ENCODE peak calls at places on chromosomes 1 and 21, in ten cellular contexts. One of them, this sample, is unnamed.

GRCh38 chr1:196361112-196361714 is 247.0 kb downstream of the KCNT2 start:
- DNase-seq in A673: no peak
- DNase-seq in B cell: no peak
- DNase-seq in IMR-90: peak; percentile 18
- DNase-seq in neural crest cell: no peak
- DNase-seq in GM10248: no peak
- DNase-seq in left ventricle myocardium inferior: no peak
- DNase-seq in CD14-positive monocyte: no peak
- DNase-seq in AG10803: peak; percentile 4
- DNase-seq in fibroblast of mammary gland: peak; percentile 58
- DNase-seq in this sample: no peak

GRCh38 chr1:152917794-152918193 is 9.4 kb downstream of the IVL start:
- DNase-seq in neural crest cell: no peak
- DNase-seq in left ventricle myocardium inferior: no peak
- DNase-seq in GM10248: no peak
- DNase-seq in B cell: no peak
- DNase-seq in AG10803: no peak
- DNase-seq in A673: peak; percentile 29
- DNase-seq in CD14-positive monocyte: no peak
- DNase-seq in fibroblast of mammary gland: peak; percentile 7
- DNase-seq in IMR-90: peak; percentile 1
- DNase-seq in this sample: peak; percentile 44

GRCh38 chr1:2027961-2028583 is 8.9 kb downstream of the GABRD start:
- DNase-seq in left ventricle myocardium inferior: no peak
- DNase-seq in IMR-90: no peak
- DNase-seq in fibroblast of mammary gland: no peak
- DNase-seq in A673: no peak
- DNase-seq in neural crest cell: no peak
- DNase-seq in GM10248: no peak
- DNase-seq in B cell: peak; percentile 39
- DNase-seq in AG10803: no peak
- DNase-seq in CD14-positive monocyte: no peak
- DNase-seq in this sample: no peak

GRCh38 chr1:65512383-65512782 is 91.9 kb downstream of the LEPR start:
- DNase-seq in GM10248: no peak
- DNase-seq in fibroblast of mammary gland: peak; percentile 26
- DNase-seq in B cell: no peak
- DNase-seq in IMR-90: no peak
- DNase-seq in A673: no peak
- DNase-seq in CD14-positive monocyte: no peak
- DNase-seq in neural crest cell: no peak
- DNase-seq in AG10803: no peak
- DNase-seq in left ventricle myocardium inferior: no peak
- DNase-seq in this sample: no peak

GRCh38 chr1:30700528-30701265 is 22.7 kb downstream of the MATN1 start:
- DNase-seq in CD14-positive monocyte: no peak
- DNase-seq in fibroblast of mammary gland: peak; percentile 89
- DNase-seq in IMR-90: peak; percentile 76
- DNase-seq in GM10248: no peak
- DNase-seq in AG10803: peak; percentile 83
- DNase-seq in neural crest cell: no peak
- DNase-seq in left ventricle myocardium inferior: peak; percentile 18
- DNase-seq in B cell: no peak
- DNase-seq in A673: peak; percentile 60
- DNase-seq in this sample: no peak

GRCh38 chr1:109668123-109668800 is 405 bp downstream of the GSTM2 start:
- DNase-seq in IMR-90: peak; percentile 0
- DNase-seq in left ventricle myocardium inferior: no peak
- DNase-seq in A673: peak; percentile 2
- DNase-seq in fibroblast of mammary gland: no peak
- DNase-seq in neural crest cell: no peak
- DNase-seq in B cell: no peak
- DNase-seq in GM10248: peak; percentile 41
- DNase-seq in CD14-positive monocyte: no peak
- DNase-seq in AG10803: no peak
- DNase-seq in this sample: no peak

GRCh38 chr1:212291505-212292134 is 6.4 kb downstream of the PPP2R5A start:
- DNase-seq in A673: peak; percentile 78
- DNase-seq in left ventricle myocardium inferior: no peak
- DNase-seq in GM10248: peak; percentile 37
- DNase-seq in AG10803: peak; percentile 40
- DNase-seq in IMR-90: peak; percentile 44
- DNase-seq in CD14-positive monocyte: no peak
- DNase-seq in neural crest cell: no peak
- DNase-seq in fibroblast of mammary gland: peak; percentile 64
- DNase-seq in B cell: peak; percentile 66
- DNase-seq in this sample: peak; percentile 13

GRCh38 chr21:28899744-28900143 is 92.9 kb downstream of the LTN1 start:
- DNase-seq in IMR-90: peak; percentile 78
- DNase-seq in A673: no peak
- DNase-seq in neural crest cell: no peak
- DNase-seq in GM10248: no peak
- DNase-seq in left ventricle myocardium inferior: no peak
- DNase-seq in AG10803: peak; percentile 71
- DNase-seq in CD14-positive monocyte: no peak
- DNase-seq in fibroblast of mammary gland: peak; percentile 82
- DNase-seq in B cell: no peak
- DNase-seq in this sample: no peak

GRCh38 chr1:184624051-184624450 is 130.6 kb downstream of the EDEM3 start:
- DNase-seq in neural crest cell: no peak
- DNase-seq in A673: peak; percentile 21
- DNase-seq in CD14-positive monocyte: no peak
- DNase-seq in GM10248: no peak
- DNase-seq in left ventricle myocardium inferior: no peak
- DNase-seq in B cell: no peak
- DNase-seq in AG10803: peak; percentile 31
- DNase-seq in fibroblast of mammary gland: no peak
- DNase-seq in IMR-90: no peak
- DNase-seq in this sample: no peak

GRCh38 chr1:19407494-19408096 is 77.7 kb downstream of the CAPZB start:
- DNase-seq in IMR-90: no peak
- DNase-seq in left ventricle myocardium inferior: no peak
- DNase-seq in GM10248: no peak
- DNase-seq in CD14-positive monocyte: no peak
- DNase-seq in neural crest cell: no peak
- DNase-seq in B cell: no peak
- DNase-seq in AG10803: no peak
- DNase-seq in A673: no peak
- DNase-seq in fibroblast of mammary gland: no peak
- DNase-seq in this sample: no peak

GRCh38 chr1:209883341-209883971 is 54.6 kb upstream of the SYT14 start:
- DNase-seq in fibroblast of mammary gland: peak; percentile 79
- DNase-seq in left ventricle myocardium inferior: no peak
- DNase-seq in neural crest cell: no peak
- DNase-seq in A673: peak; percentile 59
- DNase-seq in CD14-positive monocyte: no peak
- DNase-seq in AG10803: peak; percentile 88
- DNase-seq in B cell: no peak
- DNase-seq in IMR-90: peak; percentile 89
- DNase-seq in GM10248: no peak
- DNase-seq in this sample: no peak

GRCh38 chr1:165925498-165926079 is 98.2 kb downstream of the UCK2 start:
- DNase-seq in IMR-90: no peak
- DNase-seq in GM10248: no peak
- DNase-seq in A673: no peak
- DNase-seq in left ventricle myocardium inferior: no peak
- DNase-seq in CD14-positive monocyte: no peak
- DNase-seq in B cell: no peak
- DNase-seq in neural crest cell: no peak
- DNase-seq in AG10803: no peak
- DNase-seq in fibroblast of mammary gland: no peak
- DNase-seq in this sample: no peak

GRCh38 chr1:241101622-241102021 is 255.4 kb downstream of the RGS7 start:
- DNase-seq in neural crest cell: no peak
- DNase-seq in AG10803: no peak
- DNase-seq in fibroblast of mammary gland: peak; percentile 27
- DNase-seq in GM10248: no peak
- DNase-seq in A673: no peak
- DNase-seq in B cell: no peak
- DNase-seq in CD14-positive monocyte: no peak
- DNase-seq in left ventricle myocardium inferior: no peak
- DNase-seq in IMR-90: no peak
- DNase-seq in this sample: no peak

GRCh38 chr1:82225407-82226197 is 424.9 kb downstream of the ADGRL2 start:
- DNase-seq in AG10803: peak; percentile 5
- DNase-seq in fibroblast of mammary gland: peak; percentile 75
- DNase-seq in neural crest cell: no peak
- DNase-seq in IMR-90: no peak
- DNase-seq in left ventricle myocardium inferior: no peak
- DNase-seq in GM10248: no peak
- DNase-seq in A673: peak; percentile 79
- DNase-seq in CD14-positive monocyte: peak; percentile 47
- DNase-seq in B cell: no peak
- DNase-seq in this sample: no peak

GRCh38 chr21:41764558-41765392 is 2.1 kb downstream of the RIPK4 start:
- DNase-seq in B cell: no peak
- DNase-seq in A673: no peak
- DNase-seq in AG10803: no peak
- DNase-seq in CD14-positive monocyte: no peak
- DNase-seq in GM10248: no peak
- DNase-seq in IMR-90: no peak
- DNase-seq in fibroblast of mammary gland: no peak
- DNase-seq in neural crest cell: no peak
- DNase-seq in left ventricle myocardium inferior: no peak
- DNase-seq in this sample: no peak

GRCh38 chr1:197838836-197839235 is 63.6 kb upstream of the DENND1B start:
- DNase-seq in IMR-90: peak; percentile 90
- DNase-seq in CD14-positive monocyte: no peak
- DNase-seq in GM10248: no peak
- DNase-seq in B cell: no peak
- DNase-seq in AG10803: peak; percentile 74
- DNase-seq in neural crest cell: no peak
- DNase-seq in fibroblast of mammary gland: peak; percentile 90
- DNase-seq in left ventricle myocardium inferior: no peak
- DNase-seq in A673: no peak
- DNase-seq in this sample: no peak

GRCh38 chr1:116856312-116856711 is 53.4 kb upstream of the PTGFRN start:
- DNase-seq in left ventricle myocardium inferior: no peak
- DNase-seq in B cell: no peak
- DNase-seq in fibroblast of mammary gland: no peak
- DNase-seq in A673: no peak
- DNase-seq in GM10248: no peak
- DNase-seq in AG10803: no peak
- DNase-seq in neural crest cell: no peak
- DNase-seq in CD14-positive monocyte: no peak
- DNase-seq in IMR-90: no peak
- DNase-seq in this sample: no peak

GRCh38 chr1:20483833-20484525 is 2.0 kb downstream of the CAMK2N1 start:
- DNase-seq in AG10803: no peak
- DNase-seq in left ventricle myocardium inferior: no peak
- DNase-seq in fibroblast of mammary gland: no peak
- DNase-seq in GM10248: no peak
- DNase-seq in A673: peak; percentile 7
- DNase-seq in CD14-positive monocyte: no peak
- DNase-seq in neural crest cell: peak; percentile 42
- DNase-seq in B cell: peak; percentile 26
- DNase-seq in IMR-90: peak; percentile 22
- DNase-seq in this sample: peak; percentile 24
- TF ChIP-seq CTCF in AG10803: peak; percentile 7
- TF ChIP-seq CTCF in left ventricle myocardium inferior: no peak
- TF ChIP-seq CTCF in fibroblast of mammary gland: no peak
- TF ChIP-seq CTCF in GM10248: no peak
- TF ChIP-seq CTCF in A673: no peak
- TF ChIP-seq CTCF in CD14-positive monocyte: no peak
- TF ChIP-seq CTCF in neural crest cell: peak; percentile 20
- TF ChIP-seq CTCF in B cell: no peak
- TF ChIP-seq CTCF in IMR-90: peak; percentile 6
- TF ChIP-seq CTCF in this sample: no peak

GRCh38 chr1:43367904-43368645 is at the start of gene ELOVL1:
- DNase-seq in IMR-90: peak; percentile 80
- DNase-seq in A673: peak; percentile 89
- DNase-seq in AG10803: peak; percentile 82
- DNase-seq in CD14-positive monocyte: peak; percentile 92
- DNase-seq in left ventricle myocardium inferior: peak; percentile 95
- DNase-seq in B cell: peak; percentile 95
- DNase-seq in GM10248: peak; percentile 97
- DNase-seq in neural crest cell: peak; percentile 88
- DNase-seq in fibroblast of mammary gland: peak; percentile 76
- DNase-seq in this sample: peak; percentile 94
- TF ChIP-seq CTCF in IMR-90: peak; percentile 34
- TF ChIP-seq CTCF in A673: peak; percentile 42
- TF ChIP-seq CTCF in AG10803: peak; percentile 30
- TF ChIP-seq CTCF in CD14-positive monocyte: no peak
- TF ChIP-seq CTCF in left ventricle myocardium inferior: peak; percentile 31
- TF ChIP-seq CTCF in B cell: peak; percentile 13
- TF ChIP-seq CTCF in GM10248: peak; percentile 24
- TF ChIP-seq CTCF in neural crest cell: no peak
- TF ChIP-seq CTCF in fibroblast of mammary gland: peak; percentile 7
- TF ChIP-seq CTCF in this sample: no peak

DNA sequence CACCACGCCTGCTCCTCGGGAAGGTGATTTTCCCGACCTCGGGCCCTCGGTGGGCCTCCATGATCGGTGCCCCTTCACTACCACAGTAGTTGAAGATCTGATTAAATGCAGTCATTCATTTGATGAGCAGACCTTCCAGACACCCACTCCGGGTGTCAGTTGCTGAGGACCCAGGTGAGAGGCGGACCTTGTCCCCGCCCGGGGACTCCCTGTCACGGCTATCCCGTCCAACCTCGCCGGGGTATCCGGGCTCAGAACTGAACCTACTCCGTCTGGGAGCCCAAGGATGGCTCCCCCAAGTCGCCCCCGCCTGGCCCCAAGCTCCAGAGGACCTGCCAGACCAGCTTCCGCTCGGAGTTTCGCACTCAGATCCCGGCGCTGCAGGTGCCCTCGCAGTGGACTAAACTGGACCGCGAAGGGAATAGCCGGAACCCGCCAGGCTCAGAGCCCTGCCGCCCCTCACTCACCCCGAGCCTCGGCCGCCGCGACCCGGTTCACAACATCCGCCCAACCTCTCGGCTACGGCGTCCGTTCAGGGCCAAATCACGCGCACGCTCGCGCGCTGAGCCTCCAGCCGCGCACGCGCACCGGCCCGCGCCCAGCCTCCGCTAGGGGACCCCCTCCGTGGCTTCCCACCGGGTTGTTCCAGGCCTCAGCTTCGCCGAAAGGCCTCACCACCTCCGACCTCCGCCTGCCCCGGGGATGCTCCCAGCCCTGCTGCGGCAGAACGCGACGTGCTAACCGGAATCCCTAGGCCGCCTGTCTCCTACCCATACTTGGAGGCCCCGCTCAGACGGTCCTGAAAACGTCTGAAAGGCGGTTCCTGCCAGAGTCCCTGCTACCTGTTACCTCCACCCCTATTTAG is 22.3 kb downstream of the RNU1-3 start:
- DNase-seq in A673: peak; percentile 100
- DNase-seq in AG10803: peak; percentile 95
- DNase-seq in left ventricle myocardium inferior: peak; percentile 99
- DNase-seq in IMR-90: peak; percentile 92
- DNase-seq in CD14-positive monocyte: peak; percentile 93
- DNase-seq in fibroblast of mammary gland: peak; percentile 91
- DNase-seq in neural crest cell: peak; percentile 100
- DNase-seq in GM10248: peak; percentile 100
- DNase-seq in B cell: peak; percentile 100
- DNase-seq in this sample: peak; percentile 99
- TF ChIP-seq CTCF in A673: peak; percentile 89
- TF ChIP-seq CTCF in AG10803: peak; percentile 23
- TF ChIP-seq CTCF in left ventricle myocardium inferior: peak; percentile 75
- TF ChIP-seq CTCF in IMR-90: peak; percentile 50
- TF ChIP-seq CTCF in CD14-positive monocyte: peak; percentile 54
- TF ChIP-seq CTCF in fibroblast of mammary gland: no peak
- TF ChIP-seq CTCF in neural crest cell: peak; percentile 67
- TF ChIP-seq CTCF in GM10248: peak; percentile 48
- TF ChIP-seq CTCF in B cell: peak; percentile 78
- TF ChIP-seq CTCF in this sample: peak; percentile 12

GRCh38 chr1:175376194-175376593 is 183.6 kb upstream of the KIAA0040 start:
- DNase-seq in left ventricle myocardium inferior: no peak
- DNase-seq in AG10803: no peak
- DNase-seq in GM10248: peak; percentile 44
- DNase-seq in B cell: peak; percentile 15
- DNase-seq in A673: peak; percentile 36
- DNase-seq in neural crest cell: no peak
- DNase-seq in fibroblast of mammary gland: peak; percentile 12
- DNase-seq in IMR-90: no peak
- DNase-seq in CD14-positive monocyte: no peak
- DNase-seq in this sample: no peak
- TF ChIP-seq CTCF in left ventricle myocardium inferior: peak; percentile 20
- TF ChIP-seq CTCF in AG10803: peak; percentile 26
- TF ChIP-seq CTCF in GM10248: peak; percentile 60
- TF ChIP-seq CTCF in B cell: peak; percentile 33
- TF ChIP-seq CTCF in A673: peak; percentile 47
- TF ChIP-seq CTCF in neural crest cell: peak; percentile 46
- TF ChIP-seq CTCF in fibroblast of mammary gland: peak; percentile 19
- TF ChIP-seq CTCF in IMR-90: no peak
- TF ChIP-seq CTCF in CD14-positive monocyte: no peak
- TF ChIP-seq CTCF in this sample: no peak